ENCODE peak calls at places on chromosomes 1 and 21, in nine cellular contexts. M is central memory CD4-positive, alpha-beta T cell; J is iris pigment epithelial cell; Z is NCI-H1092; W is lung microvascular endothelial cell; N is fibroblast of gingiva; A is Kasumi-1; I is activated CD8-positive, alpha-beta memory T cell treated with anti-CD3 and anti-CD28 coated beads, Interleukin-2, amount 50 U/mL, for 48 hours; B is esophagus muscularis mucosa. H is an unnamed sample.

GRCh38 chr1:39043513-39043912 is 17.4 kb downstream of the NDUFS5 start:
- DNase-seq in Z (no peak), W (no peak), I (no peak), B (no peak), A (no peak), N (no peak), J (no peak), M (no peak), H (no peak)

GRCh38 chr21:16302851-16303282 is 573.1 kb downstream of the USP25 start:
- DNase-seq in I (no peak), J (peak), A (no peak), W (peak), N (peak), Z (no peak), B (no peak), M (no peak), H (no peak)

GRCh38 chr1:208086116-208086515 is 158.1 kb downstream of the PLXNA2 start:
- DNase-seq in W (no peak), Z (no peak), N (peak), J (peak), I (no peak), M (no peak), B (no peak), A (no peak), H (no peak)

GRCh38 chr1:190436615-190437014 is 41.0 kb downstream of the BRINP3 start:
- DNase-seq in Z (peak), B (no peak), A (peak), N (no peak), I (no peak), M (no peak), W (peak), J (peak), H (no peak)

GRCh38 chr1:3170566-3171453 is 101.8 kb downstream of the PRDM16 start:
- DNase-seq in A (no peak), B (no peak), I (no peak), J (peak), M (no peak), W (no peak), Z (peak), N (peak), H (no peak)

GRCh38 chr1:152188673-152189591 is 29.9 kb upstream of the RPTN start:
- DNase-seq in Z (no peak), I (peak), J (peak), M (peak), W (peak), A (peak), B (no peak), N (peak), H (peak)

GRCh38 chr1:16385659-16386453 is 18.8 kb downstream of the SZRD1 start:
- DNase-seq in B (no peak), A (no peak), Z (no peak), I (no peak), W (no peak), J (no peak), N (no peak), M (no peak), H (no peak)

GRCh38 chr1:78210167-78210566 is 164.4 kb downstream of the GIPC2 start:
- DNase-seq in B (no peak), W (no peak), Z (no peak), A (no peak), M (no peak), N (no peak), J (peak), I (no peak), H (no peak)

GRCh38 chr1:43432907-43433306 is 20.8 kb downstream of the HYI start:
- DNase-seq in B (no peak), W (no peak), M (no peak), J (no peak), I (no peak), Z (no peak), A (no peak), N (no peak), H (no peak)

GRCh38 chr1:240178366-240178765 is 86.7 kb downstream of the FMN2 start:
- DNase-seq in J (no peak), A (no peak), N (no peak), W (no peak), M (no peak), B (no peak), Z (no peak), I (no peak), H (no peak)

GRCh38 chr1:173479649-173480048 is 2.5 kb downstream of the PRDX6 start:
- DNase-seq in J (peak), W (peak), A (no peak), I (no peak), N (peak), M (no peak), Z (no peak), B (no peak), H (no peak)

GRCh38 chr1:24117722-24118409 is 5.9 kb upstream of the MYOM3 start:
- DNase-seq in W (no peak), A (no peak), N (no peak), Z (no peak), B (no peak), M (no peak), J (peak), I (no peak), H (no peak)

GRCh38 chr1:42206164-42206563 is 41.6 kb upstream of the GUCA2A start:
- DNase-seq in W (peak), A (no peak), Z (no peak), J (peak), M (no peak), N (no peak), B (no peak), I (no peak), H (no peak)

GRCh38 chr1:29966526-29967045 is 730.3 kb downstream of the PTPRU start:
- DNase-seq in N (no peak), I (no peak), Z (no peak), W (no peak), A (no peak), M (no peak), B (no peak), J (no peak), H (no peak)

GRCh38 chr1:183290628-183291027 is 104.6 kb downstream of the LAMC2 start:
- DNase-seq in N (no peak), W (no peak), B (no peak), Z (no peak), J (no peak), I (no peak), A (no peak), M (no peak), H (no peak)

GRCh38 chr1:43274804-43275180 is 5.0 kb downstream of the TMEM125 start:
- DNase-seq in W (no peak), M (no peak), A (no peak), B (no peak), J (no peak), I (no peak), Z (no peak), N (no peak), H (no peak)

GRCh38 chr1:53016705-53017104 is 45.3 kb upstream of the PODN start:
- DNase-seq in A (no peak), M (no peak), Z (no peak), B (no peak), J (peak), I (no peak), N (no peak), W (no peak), H (no peak)

GRCh38 chr1:160291248-160292220 is 6.6 kb upstream of the PEX19 start:
- DNase-seq in A (peak), B (peak), M (peak), N (peak), W (peak), J (peak), I (peak), Z (peak), H (peak)

GRCh38 chr1:65174585-65174984 is 26.6 kb downstream of the AK4 start:
- DNase-seq in A (peak), M (no peak), J (peak), B (no peak), Z (no peak), I (no peak), W (peak), N (peak), H (no peak)

GRCh38 chr1:108831225-108831624 is 25.7 kb downstream of the AKNAD1 start:
- DNase-seq in W (peak), I (no peak), M (no peak), Z (no peak), B (peak), J (peak), A (no peak), N (peak), H (no peak)

GRCh38 chr1:232471250-232471649 is 158.7 kb downstream of the SIPA1L2 start:
- DNase-seq in W (peak), Z (no peak), J (no peak), B (no peak), M (no peak), I (no peak), A (peak), N (no peak), H (peak)

GRCh38 chr1:209815931-209816338 is 10.0 kb upstream of the IRF6 start:
- DNase-seq in I (peak), N (no peak), J (no peak), B (peak), W (no peak), Z (no peak), M (no peak), A (no peak), H (no peak)

GRCh38 chr21:35111531-35111930 is 62.4 kb upstream of the RUNX1 start:
- DNase-seq in I (no peak), M (no peak), B (no peak), Z (no peak), N (no peak), J (no peak), W (no peak), A (no peak), H (no peak)

GRCh38 chr21:21101911-21102310 is 103.7 kb downstream of the NCAM2 start:
- DNase-seq in M (no peak), B (no peak), Z (peak), I (no peak), W (no peak), J (peak), N (peak), A (peak), H (peak)

GRCh38 chr1:18384059-18384458 is 96.7 kb upstream of the KLHDC7A start:
- DNase-seq in A (no peak), M (no peak), W (no peak), I (no peak), Z (no peak), B (no peak), N (no peak), J (no peak), H (no peak)

GRCh38 chr1:64486193-64486592 is 16.3 kb downstream of the CACHD1 start:
- DNase-seq in J (no peak), Z (no peak), M (no peak), I (no peak), B (no peak), N (no peak), W (no peak), A (no peak), H (no peak)

GRCh38 chr1:172656576-172656975 is 2.3 kb upstream of the FASLG start:
- DNase-seq in W (no peak), Z (no peak), J (no peak), M (no peak), B (no peak), N (no peak), I (no peak), A (no peak), H (no peak)

GRCh38 chr1:39663559-39663958 is 8.3 kb downstream of the NT5C1A start:
- DNase-seq in I (no peak), W (no peak), B (no peak), A (no peak), N (no peak), J (no peak), Z (no peak), M (no peak), H (no peak)

GRCh38 chr21:34306246-34306645 is 57.6 kb upstream of the KCNE2 start:
- DNase-seq in I (no peak), A (no peak), W (no peak), N (no peak), Z (no peak), M (no peak), J (no peak), B (no peak), H (no peak)

GRCh38 chr1:153670257-153670858 is 435 bp downstream of the ILF2 start:
- DNase-seq in J (no peak), A (no peak), I (no peak), W (no peak), B (no peak), M (no peak), Z (no peak), N (no peak), H (peak)

GRCh38 chr1:247453997-247454396 is 3.9 kb downstream of the OR2B11 start:
- DNase-seq in I (no peak), M (no peak), J (no peak), A (no peak), B (peak), W (no peak), N (no peak), Z (no peak), H (no peak)

GRCh38 chr1:156025873-156026272 is 5.1 kb upstream of the SSR2 start:
- DNase-seq in B (no peak), I (peak), M (no peak), N (no peak), W (peak), A (peak), Z (peak), J (peak), H (peak)

GRCh38 chr1:53330819-53331218 is 2.9 kb upstream of the LRP8 start:
- DNase-seq in M (no peak), W (no peak), N (no peak), J (no peak), B (no peak), A (no peak), Z (no peak), I (peak), H (no peak)

GRCh38 chr1:67679691-67680090 is 5.3 kb upstream of the GADD45A start:
- DNase-seq in W (no peak), I (no peak), J (peak), N (no peak), M (no peak), A (no peak), B (no peak), Z (no peak), H (no peak)

GRCh38 chr1:119646521-119647227 is 1.4 kb downstream of the ZNF697 start:
- DNase-seq in A (no peak), N (no peak), Z (no peak), I (no peak), B (no peak), M (no peak), J (peak), W (peak), H (no peak)

H was measured in activated naive CD4-positive, alpha-beta T cell treated with anti-CD3 and anti-CD28 coated beads for 36 hours.